ENCODE peak calls at places on chromosomes 12 and 14, in four cellular contexts. Q is HepG2, C is uterus, H is adrenal gland. G is an unnamed sample.

GRCh38 chr12:115752913-115753726 is 524.4 kb downstream of the MED13L start:
- DNase-seq in C (peak; percentile 58), Q (peak; percentile 58), H (peak; percentile 66), G (no peak)

GRCh38 chr12:109696485-109697269 is 16.9 kb upstream of the FAM222A start:
- DNase-seq in H (no peak), C (no peak), Q (peak; percentile 36), G (no peak)

GRCh38 chr14:97426776-97427175 is 629.6 kb downstream of the VRK1 start:
- DNase-seq in H (no peak), C (no peak), Q (no peak), G (no peak)

GRCh38 chr12:18160901-18161300 is 70.9 kb upstream of the RERGL start:
- DNase-seq in C (no peak), Q (no peak), H (no peak), G (no peak)

GRCh38 chr14:94853920-94854319 is 84.0 kb upstream of the GSC start:
- DNase-seq in C (no peak), Q (no peak), H (no peak), G (no peak)

GRCh38 chr14:61710853-61711817 is 15.8 kb downstream of the HIF1A start:
- DNase-seq in H (no peak), Q (peak; percentile 32), C (no peak), G (no peak)

GRCh38 chr14:50210074-50210473 is 21.3 kb downstream of the SOS2 start:
- DNase-seq in C (no peak), H (no peak), Q (no peak), G (no peak)

GRCh38 chr12:12976366-12976765 is 23.7 kb downstream of the HEBP1 start:
- DNase-seq in H (peak; percentile 71), C (peak; percentile 63), Q (no peak), G (no peak)

GRCh38 chr12:32535260-32535999 is 136.1 kb downstream of the FGD4 start:
- DNase-seq in Q (peak; percentile 33), H (peak; percentile 82), C (peak; percentile 47), G (peak; percentile 87)

GRCh38 chr14:101600336-101600890 is 39.1 kb downstream of the DIO3 start:
- DNase-seq in Q (no peak), C (no peak), H (peak; percentile 10), G (no peak)

DNA sequence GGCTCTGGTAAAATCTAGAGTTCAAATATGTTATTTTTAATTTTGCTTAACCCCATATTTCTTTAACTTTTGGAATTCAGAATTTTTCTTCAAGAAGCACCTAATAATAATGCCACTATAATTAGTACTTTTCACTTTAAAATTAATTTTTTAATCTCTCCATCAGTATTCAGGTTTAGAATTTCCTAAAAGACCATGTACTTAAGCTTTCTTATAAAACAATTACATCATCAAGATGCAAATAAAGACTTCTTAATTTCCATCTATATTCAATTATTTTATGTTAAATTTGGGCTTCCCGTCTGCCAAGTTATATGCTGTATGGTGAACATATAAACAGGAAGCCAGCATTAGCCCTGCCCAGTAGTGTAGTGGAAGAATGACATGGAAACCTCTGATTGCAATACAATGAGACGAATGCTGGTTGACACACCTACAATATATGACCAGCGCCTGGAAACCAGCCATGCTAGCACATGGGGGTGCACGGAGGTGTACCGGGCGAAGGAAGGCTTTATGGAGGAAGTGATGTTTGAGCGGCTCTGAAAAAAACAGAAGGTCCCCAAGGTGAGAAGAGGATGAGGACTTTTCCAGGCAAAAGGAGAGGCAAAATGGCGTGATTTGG is 82.2 kb downstream of the LLPH start:
- DNase-seq in C (no peak), Q (no peak), H (no peak), G (no peak)
- H3K4me3 ChIP-seq in C (no peak overlapping the region), Q (no peak overlapping the region), H (no peak overlapping the region), G (no peak overlapping the region)

GRCh38 chr14:78972440-78972839 is 802.3 kb downstream of the NRXN3 start:
- DNase-seq in Q (no peak), C (no peak), H (no peak), G (no peak)
- H3K27ac ChIP-seq in Q (no peak overlapping the region), C (no peak overlapping the region), H (no peak overlapping the region), G (no peak overlapping the region)

DNA sequence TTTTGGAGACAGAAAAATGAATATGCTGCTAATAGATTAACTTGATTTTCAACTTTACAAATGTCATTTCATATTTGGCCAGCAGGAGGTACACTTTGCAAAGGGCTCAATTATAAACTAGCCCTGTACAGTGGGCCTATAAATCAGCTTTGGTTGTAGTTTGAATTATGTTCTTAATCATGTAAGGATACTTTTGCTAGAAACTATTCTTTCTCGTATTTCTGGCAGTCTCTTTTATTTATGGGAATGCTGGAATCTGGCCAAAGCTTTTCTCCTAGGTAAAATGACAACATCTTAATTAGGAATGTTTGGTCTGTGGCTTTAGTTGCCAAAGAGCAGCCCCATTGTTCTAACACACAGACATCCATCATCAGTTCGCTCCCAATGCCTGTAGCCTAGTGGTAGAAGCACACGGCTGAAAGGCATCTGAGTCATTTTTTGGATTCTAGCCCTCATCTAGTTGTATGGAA is 1322.3 kb upstream of the SEL1L start:
- DNase-seq in C (no peak), H (no peak), Q (no peak), G (no peak)
- TF ChIP-seq CTCF in C (no peak), H (peak; percentile 38), Q (no peak), G (no peak)

GRCh38 chr12:1907652-1908611 is 10.5 kb downstream of the CACNA2D4 start:
- DNase-seq in H (no peak), C (peak; percentile 13), Q (no peak), G (peak; percentile 76)
- H3K4me3 ChIP-seq in H (peak overlapping the region; percentile 6), C (no peak overlapping the region), Q (peak overlapping the region; percentile 49), G (no peak overlapping the region)

GRCh38 chr12:120480211-120480610 is 10.7 kb upstream of the SRSF9 start:
- DNase-seq in Q (no peak), H (no peak), C (no peak), G (no peak)

GRCh38 chr12:120472521-120472920 is 3.0 kb upstream of the SRSF9 start:
- DNase-seq in H (no peak), C (no peak), Q (no peak), G (no peak)

GRCh38 chr12:120474092-120474960 is 4.8 kb upstream of the SRSF9 start:
- DNase-seq in Q (no peak), H (peak; percentile 78), C (peak; percentile 53), G (no peak)

GRCh38 chr12:120479458-120479857 is 9.9 kb upstream of the SRSF9 start:
- DNase-seq in Q (no peak), C (no peak), H (no peak), G (no peak)

DNA sequence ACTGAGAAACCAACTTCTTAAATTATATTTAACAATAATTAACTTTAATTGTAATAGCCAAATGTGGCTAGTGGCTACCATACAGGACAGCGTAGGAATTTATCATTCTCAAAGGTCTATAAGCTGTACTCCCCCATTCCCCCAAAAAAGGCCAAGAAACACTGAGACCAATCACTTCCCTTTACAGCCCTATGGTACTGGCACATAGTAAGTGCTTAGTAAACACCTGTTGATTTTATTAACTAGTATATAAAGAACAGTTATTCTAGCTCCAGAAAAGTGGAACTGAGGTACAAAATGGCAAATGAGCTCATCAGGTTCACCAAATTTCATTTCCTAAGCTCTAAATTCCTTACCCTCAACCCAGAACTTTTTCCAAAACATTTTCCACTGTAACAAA is 6.1 kb upstream of the SRSF9 start:
- DNase-seq in H (no peak), Q (no peak), C (no peak), G (no peak)
- H3K27ac ChIP-seq in H (no peak overlapping the region), Q (no peak overlapping the region), C (no peak overlapping the region), G (no peak overlapping the region)

GRCh38 chr14:30855345-30856037 is 18.9 kb upstream of the COCH start:
- DNase-seq in C (no peak), H (no peak), Q (no peak), G (no peak)

GRCh38 chr14:30864934-30865333 is 9.4 kb upstream of the COCH start:
- DNase-seq in Q (no peak), C (no peak), H (no peak), G (no peak)

GRCh38 chr14:30861200-30861599 is 13.2 kb upstream of the COCH start:
- DNase-seq in H (no peak), C (no peak), Q (no peak), G (no peak)
- TF ChIP-seq CTCF in H (no peak), C (no peak), Q (no peak), G (no peak)

GRCh38 chr12:30696103-30696408 is 387 bp upstream of the IPO8 start:
- DNase-seq in Q (no peak), C (no peak), H (no peak), G (no peak)

GRCh38 chr12:30696486-30696885 is 817 bp upstream of the IPO8 start:
- DNase-seq in C (no peak), H (no peak), Q (no peak), G (no peak)

GRCh38 chr12:30698346-30698745 is 2.7 kb upstream of the IPO8 start:
- DNase-seq in C (no peak), H (no peak), Q (no peak), G (no peak)

GRCh38 chr12:30695327-30696102 is at the start of gene IPO8:
- DNase-seq in C (peak; percentile 92), Q (peak; percentile 93), H (peak; percentile 96), G (peak; percentile 95)

GRCh38 chr12:30696943-30697342 is 1.3 kb upstream of the IPO8 start:
- DNase-seq in H (no peak), Q (no peak), C (no peak), G (no peak)
- H3K4me3 ChIP-seq in H (no peak overlapping the region), Q (no peak overlapping the region), C (no peak overlapping the region), G (no peak overlapping the region)

DNA sequence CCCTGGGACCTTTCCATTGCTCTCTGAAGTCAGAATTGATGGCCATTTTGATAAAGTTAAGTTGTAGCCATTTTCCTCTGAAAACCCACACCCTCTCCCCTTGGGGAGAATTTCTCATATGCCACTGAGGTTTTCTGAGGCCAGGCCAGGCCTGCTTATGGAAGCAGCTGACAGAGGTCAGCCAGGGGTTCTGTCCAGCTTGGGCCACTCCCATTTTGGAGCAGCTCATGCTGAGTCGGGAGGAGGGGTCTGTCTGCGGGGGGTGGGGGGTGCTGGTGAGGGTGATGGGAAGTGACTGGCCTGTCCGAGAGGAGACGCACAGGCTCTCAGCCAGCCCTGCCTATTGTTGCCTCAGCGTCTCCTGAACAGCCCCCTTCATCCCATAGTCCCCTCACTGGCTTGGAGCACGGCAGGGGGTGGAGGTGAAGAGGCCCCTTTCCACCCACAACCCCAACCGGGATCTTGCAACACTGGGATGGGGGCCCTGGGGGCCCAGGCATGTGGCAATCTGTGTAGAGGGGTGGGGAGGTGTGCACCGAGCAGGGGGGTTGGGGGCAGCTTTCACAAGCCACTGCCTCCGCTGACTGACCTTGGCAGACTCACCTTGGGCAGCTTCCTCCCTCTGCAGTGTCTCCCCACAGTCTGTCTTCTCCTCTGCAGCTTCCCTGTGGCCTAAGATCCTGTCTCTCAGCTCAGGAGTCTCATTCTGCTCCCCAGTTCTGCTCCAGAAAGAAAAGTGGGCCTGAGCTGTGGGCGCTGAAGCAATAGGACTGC is 5.5 kb downstream of the CEBPE start:
- DNase-seq in H (no peak), C (no peak), Q (no peak), G (no peak)
- H3K27ac ChIP-seq in H (no peak overlapping the region), C (no peak overlapping the region), Q (no peak overlapping the region), G (no peak overlapping the region)

DNA sequence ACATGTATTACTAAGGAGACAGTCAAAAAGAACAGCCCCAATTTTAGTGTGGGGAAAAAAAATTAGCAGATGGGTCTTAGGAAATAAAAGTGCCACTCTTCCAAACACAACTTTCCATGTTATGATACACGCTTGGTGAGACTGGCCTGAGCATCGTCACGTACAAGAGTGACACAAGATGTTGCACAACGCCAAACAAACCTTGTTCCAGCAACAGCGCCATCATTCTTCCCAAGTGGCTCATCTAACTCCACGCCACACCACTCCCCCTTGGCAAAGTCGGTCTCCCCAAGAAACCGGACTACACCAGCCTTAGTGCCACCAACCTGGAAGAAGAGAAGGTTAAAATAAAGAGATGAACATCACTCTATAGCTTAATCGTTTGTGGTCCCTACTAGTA is 58.7 kb downstream of the CLIP1 start:
- DNase-seq in H (no peak), Q (no peak), C (no peak), G (no peak)
- TF ChIP-seq CTCF in H (no peak), Q (no peak), C (no peak), G (no peak)